ENCODE peak calls at places on chromosomes 2 and 18, in six cellular contexts. S is GM10248, J is mesothelial cell of epicardium, I is lower lobe of right lung, T is right lobe of liver, F is A549. M is an unnamed sample.

GRCh38 chr18:27361477-27361876 is 176.4 kb upstream of the CHST9 start:
- DNase-seq in S (no peak), J (no peak), I (no peak), T (no peak), F (no peak), M (no peak)

GRCh38 chr2:120762341-120763061 is 26.8 kb downstream of the GLI2 start:
- DNase-seq in S (no peak), J (no peak), I (peak), T (peak), F (no peak), M (no peak)

GRCh38 chr2:108971661-108972566 is 17.1 kb downstream of the EDAR start:
- DNase-seq in S (no peak), J (no peak), I (no peak), T (peak), F (peak), M (no peak)

GRCh38 chr2:214630402-214631035 is 179.0 kb downstream of the BARD1 start:
- DNase-seq in S (no peak), J (no peak), I (no peak), T (no peak), F (no peak), M (no peak)

GRCh38 chr2:186486651-186487647 is 889 bp downstream of the ZC3H15 start:
- DNase-seq in S (no peak), J (no peak), I (no peak), T (no peak), F (peak), M (peak)

GRCh38 chr2:150531626-150532419 is 44.4 kb upstream of the RND3 start:
- DNase-seq in S (no peak), J (no peak), I (no peak), T (no peak), F (no peak), M (no peak)

GRCh38 chr2:42929577-42929984 is 137.2 kb upstream of the HAAO start:
- DNase-seq in S (no peak), J (no peak), I (no peak), T (no peak), F (no peak), M (no peak)

GRCh38 chr18:64103979-64104378 is 44.9 kb downstream of the LINC00305 start:
- DNase-seq in S (no peak), J (no peak), I (no peak), T (no peak), F (no peak), M (no peak)

GRCh38 chr2:70241338-70241737 is 7.1 kb downstream of the TIA1 start:
- DNase-seq in S (no peak), J (no peak), I (no peak), T (no peak), F (no peak), M (no peak)

GRCh38 chr18:66111018-66111417 is 360.2 kb downstream of the CDH7 start:
- DNase-seq in S (no peak), J (no peak), I (no peak), T (no peak), F (no peak), M (no peak)

GRCh38 chr2:134253804-134254203 is at the start of gene MGAT5:
- DNase-seq in S (no peak), J (no peak), I (no peak), T (no peak), F (no peak), M (peak)

GRCh38 chr18:58314284-58314683 is 270.3 kb downstream of the NEDD4L start:
- DNase-seq in S (no peak), J (no peak), I (peak), T (peak), F (peak), M (peak)

GRCh38 chr2:174939046-174939445 is 66.1 kb downstream of the CHN1 start:
- DNase-seq in S (no peak), J (no peak), I (no peak), T (no peak), F (peak), M (peak)

GRCh38 chr18:58241877-58242276 is 197.9 kb downstream of the NEDD4L start:
- DNase-seq in S (no peak), J (no peak), I (no peak), T (no peak), F (no peak), M (peak)

GRCh38 chr2:172858473-172858745 is 122.8 kb downstream of the RAPGEF4 start:
- DNase-seq in S (no peak), J (no peak), I (no peak), T (no peak), F (no peak), M (peak)

GRCh38 chr2:186129767-186130581 is 356.1 kb upstream of the ZC3H15 start:
- DNase-seq in S (no peak), J (no peak), I (no peak), T (no peak), F (peak), M (peak)

GRCh38 chr18:49673281-49673680 is 111.4 kb downstream of the LIPG start:
- DNase-seq in S (no peak), J (no peak), I (no peak), T (no peak), F (no peak), M (no peak)

GRCh38 chr2:181264016-181264415 is 193.2 kb upstream of the ITGA4 start:
- DNase-seq in S (no peak), J (no peak), I (no peak), T (no peak), F (no peak), M (no peak)

GRCh38 chr2:177165731-177166711 is 46.6 kb upstream of the HNRNPA3 start:
- DNase-seq in S (peak), J (no peak), I (no peak), T (no peak), F (peak), M (peak)

GRCh38 chr18:32742620-32743019 is 30.2 kb downstream of the KLHL14 start:
- DNase-seq in S (no peak), J (no peak), I (no peak), T (no peak), F (no peak), M (no peak)

GRCh38 chr2:893311-893710 is 57.3 kb upstream of the SNTG2 start:
- DNase-seq in S (no peak), J (no peak), I (no peak), T (no peak), F (peak), M (no peak)

GRCh38 chr18:22152093-22152492 is 17.3 kb upstream of the GATA6 start:
- DNase-seq in S (no peak), J (no peak), I (no peak), T (no peak), F (no peak), M (no peak)

GRCh38 chr2:31108887-31109286 is 29.4 kb downstream of the GALNT14 start:
- DNase-seq in S (no peak), J (no peak), I (no peak), T (no peak), F (no peak), M (no peak)

GRCh38 chr2:158723921-158724802 is 71.0 kb upstream of the DAPL1 start:
- DNase-seq in S (no peak), J (no peak), I (no peak), T (no peak), F (peak), M (no peak)

GRCh38 chr2:38704664-38705063 is 38.8 kb downstream of the GALM start:
- DNase-seq in S (no peak), J (no peak), I (no peak), T (no peak), F (no peak), M (no peak)

GRCh38 chr2:83191316-83191715 is 1267.8 kb downstream of the SUCLG1 start:
- DNase-seq in S (no peak), J (no peak), I (no peak), T (no peak), F (no peak), M (peak)

GRCh38 chr2:10980886-10981425 is 69.2 kb downstream of the KCNF1 start:
- DNase-seq in S (no peak), J (no peak), I (no peak), T (no peak), F (no peak), M (no peak)

GRCh38 chr2:67790622-67791021 is 272.2 kb downstream of the C1D start:
- DNase-seq in S (no peak), J (no peak), I (no peak), T (no peak), F (no peak), M (peak)

GRCh38 chr2:195732569-195732968 is 75.5 kb downstream of the SLC39A10 start:
- DNase-seq in S (no peak), J (no peak), I (no peak), T (no peak), F (no peak), M (peak)

GRCh38 chr2:231765496-231765929 is 15.6 kb downstream of the PDE6D start:
- DNase-seq in S (peak), J (no peak), I (no peak), T (no peak), F (no peak), M (no peak)

GRCh38 chr2:156397229-156397628 is 39.0 kb upstream of the GPD2 start:
- DNase-seq in S (no peak), J (no peak), I (no peak), T (no peak), F (no peak), M (no peak)

GRCh38 chr2:29310665-29311348 is 195.6 kb downstream of the CLIP4 start:
- DNase-seq in S (no peak), J (no peak), I (no peak), T (no peak), F (no peak), M (no peak)

GRCh38 chr2:2041256-2041824 is 289.7 kb downstream of the MYT1L start:
- DNase-seq in S (no peak), J (no peak), I (no peak), T (no peak), F (no peak), M (no peak)

GRCh38 chr2:148901142-148901541 is 26.1 kb downstream of the KIF5C start:
- DNase-seq in S (no peak), J (no peak), I (no peak), T (no peak), F (no peak), M (no peak)

DNA sequence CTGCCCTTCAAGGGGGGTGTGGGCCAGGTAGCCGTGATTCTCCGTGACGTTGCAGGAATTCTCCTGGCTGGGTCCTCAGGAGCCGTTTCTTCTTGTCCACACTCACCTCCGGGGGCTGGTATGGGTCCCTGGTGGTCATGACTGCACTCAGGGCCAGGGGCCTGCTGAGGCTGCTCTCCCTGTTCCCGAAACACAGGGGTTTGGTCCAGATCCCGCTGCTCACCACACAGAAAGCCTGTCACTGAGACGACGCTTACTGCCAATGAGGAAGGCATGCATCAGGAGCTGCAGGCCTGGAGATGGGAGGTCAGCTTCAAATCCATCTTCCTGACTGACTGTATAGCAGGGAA is 160.7 kb downstream of the RTP5 start:
- DNase-seq in S (no peak), J (peak), I (no peak), T (no peak), F (no peak), M (no peak)
- TF ChIP-seq CTCF in S (no peak), J (peak), I (no peak), T (no peak), F (no peak), M (no peak)

GRCh38 chr2:139917723-139918384 is 1137.7 kb upstream of the NXPH2 start:
- DNase-seq in S (no peak), J (no peak), I (no peak), T (no peak), F (no peak), M (peak)

GRCh38 chr2:139911150-139911549 is 1131.0 kb upstream of the NXPH2 start:
- DNase-seq in S (no peak), J (no peak), I (no peak), T (no peak), F (no peak), M (no peak)

GRCh38 chr2:139916822-139917221 is 1136.6 kb upstream of the NXPH2 start:
- DNase-seq in S (no peak), J (no peak), I (no peak), T (no peak), F (no peak), M (no peak)
- TF ChIP-seq CTCF in S (no peak), J (no peak), I (no peak), T (no peak), F (no peak), M (no peak)

GRCh38 chr2:102871707-102872106 is 109.9 kb downstream of the TMEM182 start:
- DNase-seq in S (no peak), J (no peak), I (no peak), T (no peak), F (no peak), M (no peak)

DNA sequence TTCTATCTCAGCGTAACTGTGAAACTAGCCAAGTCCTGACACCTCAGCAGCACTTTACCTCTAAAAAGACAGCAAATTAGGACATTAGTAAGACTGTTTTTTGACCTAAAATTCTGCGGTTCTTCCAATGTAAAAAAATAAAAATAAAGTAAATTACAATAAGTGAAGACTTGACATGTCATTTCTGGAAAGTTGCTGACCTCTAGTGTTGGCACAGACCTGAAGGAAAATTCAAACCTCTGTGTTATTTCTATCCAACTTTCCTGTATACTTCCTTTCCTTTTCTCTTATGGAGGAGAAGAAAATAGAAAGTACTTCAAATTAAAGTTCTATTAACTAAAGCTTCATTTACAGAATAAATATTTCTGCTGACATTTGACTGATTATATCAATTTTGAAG is 110.6 kb downstream of the TMEM182 start:
- DNase-seq in S (no peak), J (no peak), I (no peak), T (no peak), F (peak), M (no peak)
- TF ChIP-seq CTCF in S (no peak), J (no peak), I (no peak), T (no peak), F (peak), M (no peak)

DNA sequence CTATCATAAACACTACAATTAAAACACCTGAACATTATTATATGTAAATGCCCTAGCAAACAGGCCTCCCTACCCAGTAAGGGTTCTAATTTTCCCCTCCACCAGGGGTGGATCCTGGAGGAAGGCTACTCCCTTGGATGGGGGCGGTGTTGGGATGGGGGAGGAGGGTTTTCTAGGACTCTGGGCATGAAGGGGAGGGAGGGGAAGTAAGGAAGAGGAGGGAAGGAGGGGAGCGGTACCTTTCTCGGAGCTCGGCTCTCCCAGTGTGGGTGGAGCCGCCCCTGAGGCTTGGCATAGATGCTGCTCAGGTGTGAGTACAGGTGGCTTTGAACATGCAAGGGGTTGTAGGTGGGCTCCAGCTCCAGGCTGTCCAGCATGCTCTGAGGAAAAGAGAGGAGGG is 5.4 kb downstream of the DOK1 start:
- DNase-seq in S (no peak), J (no peak), I (no peak), T (no peak), F (no peak), M (no peak)
- TF ChIP-seq CTCF in S (no peak), J (no peak), I (no peak), T (no peak), F (no peak), M (no peak)

GRCh38 chr18:12703096-12703567 is 290 bp downstream of the PSMG2 start:
- DNase-seq in S (no peak), J (no peak), I (no peak), T (no peak), F (no peak), M (no peak)
- TF ChIP-seq CTCF in S (peak), J (no peak), I (no peak), T (no peak), F (no peak), M (no peak)

DNA sequence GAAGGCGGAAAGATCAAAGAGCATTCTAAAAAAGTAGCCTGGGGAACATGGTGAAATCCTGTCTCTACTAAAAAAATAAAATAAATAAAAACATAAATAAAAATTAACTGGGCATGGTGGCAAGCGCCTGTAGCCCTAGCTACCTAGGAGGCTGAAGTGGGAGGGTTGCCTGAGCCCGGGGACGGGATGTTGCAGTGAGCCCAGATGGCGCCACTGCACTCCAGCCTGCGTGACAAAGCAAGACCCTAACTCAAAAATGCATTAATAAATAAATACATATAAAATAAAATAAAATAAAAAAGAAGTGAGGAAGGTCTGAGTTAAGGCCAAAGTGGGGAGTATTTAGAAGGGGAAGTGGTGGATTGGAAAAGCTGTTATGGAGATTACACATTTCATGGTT is 1.3 kb upstream of the PSMD14 start:
- DNase-seq in S (no peak), J (no peak), I (no peak), T (no peak), F (no peak), M (no peak)
- TF ChIP-seq CTCF in S (no peak), J (no peak), I (no peak), T (no peak), F (no peak), M (no peak)